ENCODE peak calls at places on chromosomes 6 and 20, in nine cellular contexts. S is adrenal gland, R is keratinocyte, A is endodermal cell, U is H9, M is stomach, K is lung, V is A549, Q is aorta. N is an unnamed sample.

GRCh38 chr20:33282991-33283555 is at the start of gene BPIFB1:
- DNase-seq in S (no peak), R (no peak), A (peak; percentile 61), U (peak; percentile 34), M (peak; percentile 33), K (no peak), V (no peak), Q (no peak), N (no peak)

GRCh38 chr6:1187293-1188131 is 124.4 kb upstream of the FOXQ1 start:
- DNase-seq in S (no peak), R (no peak), A (no peak), U (no peak), M (no peak), K (no peak), V (no peak), Q (no peak), N (peak; percentile 26)

GRCh38 chr6:44219053-44219814 is 2.5 kb downstream of the MYMX start:
- DNase-seq in S (peak; percentile 89), R (no peak), A (peak; percentile 97), U (peak; percentile 96), M (peak; percentile 88), K (peak; percentile 75), V (peak; percentile 40), Q (peak; percentile 94), N (no peak)

GRCh38 chr6:53335224-53335994 is 13.3 kb downstream of the ELOVL5 start:
- DNase-seq in S (no peak), R (no peak), A (peak; percentile 65), U (no peak), M (peak; percentile 40), K (peak; percentile 32), V (no peak), Q (no peak), N (no peak)

GRCh38 chr6:49097116-49097515 is 365.9 kb downstream of the MMUT start:
- DNase-seq in S (no peak), R (no peak), A (no peak), U (no peak), M (no peak), K (no peak), V (no peak), Q (no peak), N (no peak)

GRCh38 chr20:3165473-3166337 is 6.0 kb upstream of the FASTKD5 start:
- DNase-seq in S (peak; percentile 65), R (no peak), A (no peak), U (no peak), M (no peak), K (no peak), V (no peak), Q (peak; percentile 68), N (no peak)

GRCh38 chr6:77893391-77893790 is 240.6 kb downstream of the MEI4 start:
- DNase-seq in S (no peak), R (no peak), A (no peak), U (no peak), M (no peak), K (no peak), V (no peak), Q (no peak), N (no peak)

GRCh38 chr6:151999194-151999593 is 191.7 kb downstream of the ESR1 start:
- DNase-seq in S (no peak), R (no peak), A (no peak), U (no peak), M (no peak), K (no peak), V (no peak), Q (no peak), N (peak; percentile 16)

GRCh38 chr6:54864272-54864671 is 17.7 kb downstream of the FAM83B start:
- DNase-seq in S (no peak), R (no peak), A (no peak), U (no peak), M (no peak), K (no peak), V (no peak), Q (no peak), N (no peak)

DNA sequence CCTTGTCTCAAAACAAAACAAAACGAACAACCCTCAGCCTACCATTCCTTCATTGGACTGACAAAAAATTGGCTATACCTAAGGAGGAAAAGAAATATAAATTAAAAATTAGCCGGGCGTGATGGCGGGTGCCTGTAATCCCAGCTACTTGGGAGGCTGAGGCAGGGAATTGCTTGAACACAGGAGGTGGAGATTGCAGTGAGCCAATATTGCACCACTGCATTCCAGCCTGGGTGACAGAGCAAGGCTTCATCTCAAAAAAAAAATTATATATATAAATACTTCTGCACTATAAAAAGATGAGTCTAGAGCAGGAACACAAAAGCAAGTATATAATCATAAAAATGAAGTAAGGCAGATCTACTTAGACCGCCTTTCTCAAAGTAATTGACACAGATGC is 109.8 kb downstream of the CRYBG1 start:
- DNase-seq in S (no peak), R (no peak), A (no peak), U (no peak), M (no peak), K (no peak), V (no peak), Q (no peak), N (no peak)
- H3K27ac ChIP-seq in S (no peak overlapping the region), R (no peak overlapping the region), A (no peak overlapping the region), U (no peak overlapping the region), M (no peak overlapping the region), K (no peak overlapping the region), V (no peak overlapping the region), Q (no peak overlapping the region), N (peak overlapping the region; percentile 4)

DNA sequence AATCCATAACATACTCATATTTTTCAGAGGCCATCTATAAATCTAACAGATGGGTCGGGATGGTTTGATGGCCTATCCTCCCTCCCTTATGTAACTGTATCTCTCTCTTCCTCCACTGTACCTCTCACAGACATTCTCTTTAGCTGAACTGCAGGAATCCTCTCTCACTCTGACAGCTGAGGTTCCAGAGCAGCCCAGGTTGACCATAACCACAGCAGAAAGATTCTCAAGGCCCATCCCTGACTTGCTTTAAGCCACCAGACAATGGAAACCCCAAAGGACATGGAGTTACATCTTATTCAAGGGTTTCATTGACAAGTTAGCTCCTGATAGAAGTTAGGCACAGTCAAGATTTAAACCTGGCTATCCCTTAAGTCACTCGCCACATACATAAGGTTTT is 112.6 kb downstream of the ZMYND8 start:
- DNase-seq in S (no peak), R (no peak), A (no peak), U (no peak), M (no peak), K (no peak), V (no peak), Q (no peak), N (no peak)
- H3K27ac ChIP-seq in S (peak overlapping the region; percentile 20), R (no peak overlapping the region), A (no peak overlapping the region), U (no peak overlapping the region), M (no peak overlapping the region), K (no peak overlapping the region), V (no peak overlapping the region), Q (no peak overlapping the region), N (no peak overlapping the region)

DNA sequence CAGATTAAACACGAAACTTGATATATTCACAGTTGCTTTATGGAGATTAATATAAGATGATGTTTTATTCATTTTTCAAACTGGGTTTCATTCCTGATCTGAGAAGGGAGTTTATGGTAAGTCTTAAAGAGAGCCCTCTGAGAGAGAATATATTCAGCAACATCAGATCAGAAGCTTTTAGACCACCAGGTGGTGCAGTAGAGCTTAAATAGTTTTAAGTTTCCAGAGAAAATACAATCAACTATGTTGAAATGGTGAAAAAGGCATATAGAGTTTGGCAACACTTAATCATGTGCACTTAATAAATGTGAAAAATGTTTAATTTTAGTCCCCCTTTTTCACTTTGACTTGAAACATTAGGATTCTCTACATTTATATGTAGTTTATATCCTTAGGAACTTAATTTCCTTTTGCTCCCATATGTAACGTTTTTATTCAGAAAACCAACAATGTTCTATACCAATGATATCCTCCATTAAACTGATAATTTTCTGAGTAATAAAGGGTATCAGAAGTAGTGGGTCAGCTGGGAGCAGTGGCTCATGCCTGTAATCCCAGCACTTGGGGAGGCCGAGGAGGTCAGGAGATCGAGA is 86.3 kb upstream of the CLDN20 start:
- DNase-seq in S (no peak), R (no peak), A (peak; percentile 66), U (no peak), M (peak; percentile 38), K (no peak), V (peak; percentile 36), Q (no peak), N (no peak)
- H3K27ac ChIP-seq in S (no peak overlapping the region), R (no peak overlapping the region), A (no peak overlapping the region), U (no peak overlapping the region), M (no peak overlapping the region), K (no peak overlapping the region), V (no peak overlapping the region), Q (no peak overlapping the region), N (no peak overlapping the region)

GRCh38 chr6:26597821-26598220 is 1.1 kb downstream of the ABT1 start:
- DNase-seq in S (no peak), R (no peak), A (no peak), U (no peak), M (no peak), K (no peak), V (no peak), Q (no peak), N (no peak)
- H3K27ac ChIP-seq in S (no peak overlapping the region), R (peak overlapping the region; percentile 85), A (no peak overlapping the region), U (no peak overlapping the region), M (no peak overlapping the region), K (no peak overlapping the region), V (peak overlapping the region; percentile 95), Q (no peak overlapping the region), N (no peak overlapping the region)

GRCh38 chr6:142822383-142822782 is 122.6 kb downstream of the HIVEP2 start:
- DNase-seq in S (no peak), R (no peak), A (no peak), U (no peak), M (no peak), K (no peak), V (no peak), Q (no peak), N (no peak)

GRCh38 chr6:142821860-142822259 is 123.1 kb downstream of the HIVEP2 start:
- DNase-seq in S (peak; percentile 46), R (no peak), A (no peak), U (no peak), M (no peak), K (no peak), V (no peak), Q (no peak), N (no peak)

GRCh38 chr6:142821164-142821716 is 123.7 kb downstream of the HIVEP2 start:
- DNase-seq in S (no peak), R (no peak), A (no peak), U (no peak), M (no peak), K (no peak), V (no peak), Q (no peak), N (no peak)

GRCh38 chr6:142819603-142820335 is 125.2 kb downstream of the HIVEP2 start:
- DNase-seq in S (no peak), R (no peak), A (no peak), U (no peak), M (no peak), K (no peak), V (no peak), Q (no peak), N (no peak)

GRCh38 chr6:142820336-142821016 is 124.5 kb downstream of the HIVEP2 start:
- DNase-seq in S (no peak), R (no peak), A (no peak), U (no peak), M (no peak), K (no peak), V (no peak), Q (no peak), N (no peak)
- H3K27ac ChIP-seq in S (peak overlapping the region; percentile 86), R (peak overlapping the region; percentile 83), A (no peak overlapping the region), U (no peak overlapping the region), M (peak overlapping the region; percentile 75), K (no peak overlapping the region), V (no peak overlapping the region), Q (peak overlapping the region; percentile 61), N (no peak overlapping the region)

N was measured in epithelial cell of prostate.